ENCODE peak calls at places on chromosomes 16 and 17, in five cellular contexts. L is RWPE1, Q is fibroblast of pulmonary artery, C is cardiac muscle cell, V is left lung. T is an unnamed sample.

GRCh38 chr16:76931186-76931585 is 259.8 kb upstream of the MON1B start:
- DNase-seq in L (no peak), Q (peak; percentile 23), C (no peak), V (no peak), T (no peak)

GRCh38 chr17:48575673-48576478 is 2.3 kb downstream of the HOXB4 start:
- DNase-seq in L (no peak), Q (no peak), C (no peak), V (no peak), T (no peak)

GRCh38 chr17:76710863-76711611 is at the start of gene MXRA7:
- DNase-seq in L (peak; percentile 71), Q (peak; percentile 68), C (peak; percentile 78), V (peak; percentile 87), T (peak; percentile 73)

GRCh38 chr16:8375208-8375607 is 215.1 kb downstream of the TMEM114 start:
- DNase-seq in L (no peak), Q (no peak), C (no peak), V (no peak), T (no peak)

GRCh38 chr16:79013930-79014329 is 586.6 kb downstream of the MAF start:
- DNase-seq in L (no peak), Q (no peak), C (no peak), V (no peak), T (no peak)

GRCh38 chr16:56667581-56668571 is at the start of gene MT1G:
- DNase-seq in L (no peak), Q (no peak), C (peak; percentile 35), V (peak; percentile 83), T (no peak)

GRCh38 chr16:19094542-19095365 is 19.0 kb upstream of the ITPRIPL2 start:
- DNase-seq in L (no peak), Q (no peak), C (no peak), V (no peak), T (no peak)

GRCh38 chr17:58249270-58250133 is 11.1 kb downstream of the LPO start:
- DNase-seq in L (peak; percentile 82), Q (peak; percentile 49), C (peak; percentile 70), V (peak; percentile 94), T (peak; percentile 80)

GRCh38 chr16:27154573-27155521 is 48.5 kb upstream of the KDM8 start:
- DNase-seq in L (peak; percentile 68), Q (peak; percentile 39), C (peak; percentile 62), V (peak; percentile 90), T (peak; percentile 64)

DNA sequence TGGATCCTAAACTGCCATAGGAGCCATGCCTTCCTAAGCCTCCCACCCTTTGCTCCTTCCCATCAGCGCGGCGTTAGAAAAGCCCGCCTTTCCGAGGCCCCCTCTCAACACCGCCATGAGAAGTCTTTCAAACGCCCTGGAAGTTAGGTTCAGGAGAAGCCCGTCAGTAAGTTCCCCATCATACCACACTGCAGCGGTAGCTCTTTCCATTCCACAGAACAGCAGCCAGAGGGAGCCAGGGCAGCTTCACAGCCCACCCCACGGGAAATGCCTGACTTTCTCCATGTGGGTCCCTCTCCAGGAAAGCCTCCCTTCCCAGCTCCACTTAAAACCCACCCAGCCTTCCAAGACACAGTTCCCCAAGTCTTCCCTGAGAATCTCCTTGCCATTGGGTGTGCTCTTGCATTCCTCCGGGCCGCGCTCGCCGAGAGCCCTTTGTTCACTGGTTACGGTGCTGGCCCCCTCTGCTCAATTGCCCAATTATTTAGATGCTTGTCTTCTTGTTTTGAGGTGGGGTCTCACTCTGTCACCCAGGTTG is 28.7 kb downstream of the KIAA0513 start:
- DNase-seq in L (no peak), Q (peak; percentile 30), C (peak; percentile 49), V (no peak), T (no peak)
- TF ChIP-seq CTCF in L (no peak), Q (peak; percentile 53), C (peak; percentile 58), V (no peak), T (no peak)

GRCh38 chr16:1932050-1933028 is 10.7 kb downstream of the MSRB1 start:
- DNase-seq in L (no peak), Q (peak; percentile 14), C (no peak), V (no peak), T (no peak)
- TF ChIP-seq CTCF in L (no peak), Q (peak; percentile 3), C (peak; percentile 15), V (no peak), T (no peak)

DNA sequence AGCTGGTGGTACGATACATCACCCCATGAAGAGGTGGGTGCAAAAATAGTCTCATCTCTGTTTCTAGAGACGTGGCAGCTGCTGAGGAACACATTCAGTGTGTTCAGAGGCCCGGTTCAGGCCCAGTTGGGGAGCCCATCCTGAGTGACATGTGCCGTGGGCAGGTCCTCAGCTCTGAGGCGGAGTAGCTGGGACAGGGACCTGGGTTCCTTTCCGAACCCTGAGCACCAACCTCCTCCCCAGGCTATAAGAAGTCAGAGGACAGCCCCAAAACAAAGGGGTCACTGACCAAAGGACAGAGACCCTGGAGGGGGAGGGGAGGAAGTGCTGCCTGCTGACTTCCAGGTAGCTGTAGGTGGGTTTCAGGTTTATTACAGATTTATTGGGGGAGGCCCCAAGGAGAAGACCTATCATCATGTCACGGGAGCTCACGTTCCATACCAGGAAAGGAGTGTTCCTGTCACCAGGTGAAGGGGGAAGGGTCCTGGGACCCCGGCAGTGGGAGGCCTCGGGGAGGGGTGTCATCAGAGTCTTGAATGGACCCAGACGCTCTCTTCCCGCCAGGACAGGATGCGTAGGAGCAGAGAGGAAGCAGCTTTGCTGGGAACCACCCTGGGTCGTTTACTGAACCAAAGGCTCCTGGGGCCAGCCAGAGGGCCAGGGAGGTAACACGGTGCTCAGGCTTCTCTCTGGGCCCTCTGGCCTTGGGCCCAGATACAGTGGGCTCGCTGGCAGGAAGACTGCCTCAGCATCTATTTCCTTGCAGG is 4.9 kb downstream of the LDHD start:
- DNase-seq in L (no peak), Q (peak; percentile 23), C (no peak), V (peak; percentile 48), T (no peak)
- TF ChIP-seq CTCF in L (no peak), Q (no peak), C (no peak), V (peak; percentile 22), T (no peak)

GRCh38 chr17:79915850-79916430 is 76.7 kb upstream of the CBX4 start:
- DNase-seq in L (peak; percentile 96), Q (peak; percentile 38), C (peak; percentile 34), V (peak; percentile 89), T (no peak)
- TF ChIP-seq CTCF in L (no peak), Q (peak; percentile 23), C (peak; percentile 37), V (peak; percentile 19), T (no peak)

GRCh38 chr16:50473375-50473945 is 74.7 kb upstream of the NKD1 start:
- DNase-seq in L (peak; percentile 24), Q (peak; percentile 27), C (no peak), V (no peak), T (no peak)
- TF ChIP-seq CTCF in L (no peak), Q (no peak), C (no peak), V (no peak), T (no peak)